ENCODE peak calls at places on chromosome 10, in eight cellular contexts. P is activated CD8-positive, alpha-beta T cell treated with anti-CD3 and anti-CD28 coated beads for 36 hours; X is M059J; S is cardiac fibroblast; K is T-helper 1 cell; J is stimulated activated CD4-positive, alpha-beta T cell treated with anti-CD3 and anti-CD28 coated beads, TNF-alpha, amount 100 ng/mL, for 4 hours; E is aorta; L is hypothalamus. H is an unnamed sample.

GRCh38 chr10:50629495-50630122 is 5.9 kb upstream of the SGMS1 start:
- DNase-seq in K (no peak), J (no peak), X (no peak), L (no peak), E (no peak), P (peak; percentile 19), S (peak; percentile 24), H (no peak)

GRCh38 chr10:101018118-101018599 is 12.8 kb downstream of the PDZD7 start:
- DNase-seq in X (no peak), J (no peak), K (no peak), E (peak; percentile 62), P (no peak), L (no peak), S (peak; percentile 46), H (no peak)

GRCh38 chr10:63798599-63799498 is 277.6 kb downstream of the REEP3 start:
- DNase-seq in E (peak; percentile 89), K (no peak), P (no peak), X (peak; percentile 84), S (peak; percentile 98), L (no peak), J (no peak), H (no peak)

GRCh38 chr10:61822781-61823230 is 78.7 kb upstream of the ARID5B start:
- DNase-seq in X (peak; percentile 66), K (no peak), J (no peak), S (no peak), E (no peak), P (no peak), L (no peak), H (no peak)

GRCh38 chr10:61503051-61503450 is 49.9 kb upstream of the TMEM26 start:
- DNase-seq in K (no peak), X (peak; percentile 34), L (no peak), J (no peak), E (no peak), S (peak; percentile 72), P (no peak), H (no peak)

GRCh38 chr10:85429126-85429525 is 937.5 kb downstream of the GRID1 start:
- DNase-seq in E (no peak), S (no peak), K (no peak), J (no peak), X (no peak), L (no peak), P (no peak), H (no peak)

GRCh38 chr10:99788598-99789259 is 6.3 kb downstream of the ABCC2 start:
- DNase-seq in E (no peak), K (no peak), S (peak; percentile 63), P (no peak), J (no peak), X (peak; percentile 63), L (no peak), H (no peak)

GRCh38 chr10:128775743-128776142 is 649.5 kb upstream of the MKI67 start:
- DNase-seq in P (no peak), K (no peak), J (no peak), L (no peak), X (no peak), S (no peak), E (no peak), H (no peak)

GRCh38 chr10:15588635-15589081 is 131.1 kb downstream of the ITGA8 start:
- DNase-seq in K (no peak), S (no peak), J (no peak), X (no peak), L (no peak), E (no peak), P (no peak), H (no peak)

GRCh38 chr10:73126343-73126742 is 16.1 kb downstream of the NUDT13 start:
- DNase-seq in E (no peak), P (no peak), L (no peak), J (no peak), X (no peak), K (no peak), S (peak; percentile 22), H (no peak)

GRCh38 chr10:59997807-59998525 is 91.6 kb upstream of the CCDC6 start:
- DNase-seq in P (no peak), X (no peak), L (no peak), S (no peak), K (no peak), E (no peak), J (no peak), H (no peak)

GRCh38 chr10:12603766-12604470 is 254.6 kb downstream of the CAMK1D start:
- DNase-seq in E (no peak), P (no peak), K (no peak), S (no peak), L (no peak), J (no peak), X (no peak), H (no peak)

GRCh38 chr10:71014021-71014782 is 125.8 kb upstream of the PCBD1 start:
- DNase-seq in L (no peak), K (no peak), S (no peak), P (no peak), E (peak; percentile 24), X (no peak), J (no peak), H (no peak)

GRCh38 chr10:17805921-17806577 is 3.1 kb upstream of the MRC1 start:
- DNase-seq in E (no peak), K (no peak), J (no peak), S (no peak), L (no peak), X (no peak), P (peak; percentile 75), H (peak; percentile 65)

GRCh38 chr10:35259769-35260397 is 76.4 kb upstream of the CCNY start:
- DNase-seq in X (peak; percentile 92), S (peak; percentile 96), P (peak; percentile 12), E (no peak), K (no peak), J (no peak), L (no peak), H (no peak)

GRCh38 chr10:100972115-100972903 is 3.0 kb downstream of the SEMA4G start:
- DNase-seq in K (no peak), P (peak; percentile 47), X (no peak), J (no peak), L (no peak), E (peak; percentile 36), S (no peak), H (no peak)

GRCh38 chr10:89242340-89242680 is 9.3 kb downstream of the LIPA start:
- DNase-seq in K (no peak), J (no peak), L (no peak), E (no peak), S (no peak), P (no peak), X (no peak), H (no peak)

GRCh38 chr10:79249156-79250121 is 97.8 kb upstream of the PPIF start:
- DNase-seq in L (no peak), E (no peak), J (no peak), X (no peak), K (no peak), P (peak; percentile 55), S (no peak), H (no peak)

GRCh38 chr10:126247454-126247975 is 140.8 kb downstream of the ADAM12 start:
- DNase-seq in X (peak; percentile 99), J (no peak), E (peak; percentile 93), P (no peak), S (peak; percentile 100), K (no peak), L (no peak), H (no peak)

GRCh38 chr10:131860806-131861440 is 39.9 kb upstream of the PPP2R2D start:
- DNase-seq in X (no peak), S (no peak), E (peak; percentile 9), L (no peak), P (no peak), K (no peak), J (no peak), H (no peak)

GRCh38 chr10:3740157-3740871 is 44.7 kb downstream of the KLF6 start:
- DNase-seq in S (peak; percentile 78), L (no peak), X (peak; percentile 67), E (no peak), K (no peak), P (no peak), J (no peak), H (no peak)

GRCh38 chr10:97002670-97003069 is 170.6 kb downstream of the LCOR start:
- DNase-seq in K (no peak), L (no peak), X (no peak), J (no peak), S (no peak), P (no peak), E (no peak), H (no peak)

GRCh38 chr10:23405540-23405939 is 33.3 kb upstream of the OTUD1 start:
- DNase-seq in E (no peak), J (no peak), X (no peak), K (no peak), P (no peak), S (peak; percentile 7), L (no peak), H (no peak)

GRCh38 chr10:76553231-76553630 is 1084.4 kb downstream of the KCNMA1 start:
- DNase-seq in E (no peak), X (no peak), S (no peak), K (no peak), J (no peak), L (no peak), P (no peak), H (no peak)

GRCh38 chr10:73857446-73857845 is 16.9 kb downstream of the CAMK2G start:
- DNase-seq in K (no peak), P (peak; percentile 64), E (no peak), S (no peak), L (no peak), J (no peak), X (no peak), H (no peak)

GRCh38 chr10:121294630-121295029 is 303.6 kb downstream of the FGFR2 start:
- DNase-seq in E (no peak), J (no peak), P (no peak), S (no peak), L (no peak), K (no peak), X (no peak), H (no peak)

GRCh38 chr10:629186-629998 is 60.1 kb downstream of the DIP2C start:
- DNase-seq in S (no peak), X (no peak), J (no peak), E (no peak), P (no peak), K (no peak), L (no peak), H (no peak)

H was measured in DND-41.